ENCODE peak calls at places on chromosomes 13 and 19, in four cellular contexts. A is H9, L is mesendoderm, I is IMR-90. M is an unnamed sample.

GRCh38 chr13:26881154-26881553 is 120.6 kb upstream of the GPR12 start:
- DNase-seq in A (no peak), L (no peak), I (peak), M (peak)

GRCh38 chr13:109510036-109510435 is 276.3 kb downstream of the IRS2 start:
- DNase-seq in A (no peak), L (no peak), I (no peak), M (peak)

GRCh38 chr19:15614507-15615379 is at the start of gene CYP4F8:
- DNase-seq in A (no peak), L (no peak), I (no peak), M (peak)

GRCh38 chr19:13010992-13011652 is 15.8 kb downstream of the NFIX start:
- DNase-seq in A (no peak), L (no peak), I (no peak), M (no peak)

GRCh38 chr13:50580684-50581305 is 262.7 kb downstream of the DLEU7 start:
- DNase-seq in A (no peak), L (no peak), I (peak), M (no peak)

GRCh38 chr13:87376081-87376480 is 295.1 kb upstream of the SLITRK5 start:
- DNase-seq in A (no peak), L (peak), I (no peak), M (no peak)

GRCh38 chr19:4066176-4066606 is 508 bp downstream of the ZBTB7A start:
- DNase-seq in A (no peak), L (no peak), I (no peak), M (no peak)

GRCh38 chr13:49603318-49603717 is 18.0 kb upstream of the RCBTB1 start:
- DNase-seq in A (no peak), L (no peak), I (no peak), M (no peak)

GRCh38 chr19:35348909-35349611 is 1.4 kb downstream of the FFAR1 start:
- DNase-seq in A (peak), L (no peak), I (no peak), M (no peak)

GRCh38 chr13:114115191-114115671 is 17.2 kb downstream of the RASA3 start:
- DNase-seq in A (no peak), L (no peak), I (peak), M (peak)

GRCh38 chr13:51523082-51523518 is 61.2 kb upstream of the WDFY2 start:
- DNase-seq in A (no peak), L (peak), I (peak), M (peak)

GRCh38 chr13:23081246-23081645 is 99.5 kb upstream of the SGCG start:
- DNase-seq in A (no peak), L (no peak), I (peak), M (no peak)

GRCh38 chr13:109764474-109765292 is 21.7 kb downstream of the IRS2 start:
- DNase-seq in A (no peak), L (peak), I (peak), M (no peak)

GRCh38 chr13:106140476-106140875 is 395.0 kb downstream of the EFNB2 start:
- DNase-seq in A (no peak), L (no peak), I (no peak), M (no peak)

GRCh38 chr19:50565984-50566903 is 2.0 kb downstream of the LRRC4B start:
- DNase-seq in A (no peak), L (peak), I (no peak), M (no peak)

GRCh38 chr19:42488783-42489521 is 39.3 kb downstream of the CEACAM1 start:
- DNase-seq in A (no peak), L (no peak), I (no peak), M (peak)

GRCh38 chr19:54473071-54473941 is at the start of gene CDC42EP5:
- DNase-seq in A (peak), L (no peak), I (peak), M (peak)

GRCh38 chr19:51572908-51573307 is 1.8 kb downstream of the ZNF175 start:
- DNase-seq in A (no peak), L (no peak), I (peak), M (no peak)

GRCh38 chr19:56637976-56638555 is 4.9 kb upstream of the SMIM17 start:
- DNase-seq in A (peak), L (peak), I (peak), M (peak)

GRCh38 chr19:45150731-45151725 is 9.8 kb downstream of the NKPD1 start:
- DNase-seq in A (no peak), L (no peak), I (no peak), M (no peak)

GRCh38 chr13:106657104-106657503 is 89.2 kb upstream of the ARGLU1 start:
- DNase-seq in A (no peak), L (peak), I (no peak), M (peak)

GRCh38 chr19:11560404-11560988 is 1.5 kb upstream of the ELOF1 start:
- DNase-seq in A (peak), L (peak), I (peak), M (no peak)

GRCh38 chr19:50728084-50728737 is 5.0 kb downstream of the CLEC11A start:
- DNase-seq in A (peak), L (peak), I (peak), M (peak)

GRCh38 chr19:14544047-14544446 is 14.7 kb downstream of the TECR start:
- DNase-seq in A (no peak), L (peak), I (no peak), M (no peak)

GRCh38 chr13:50974268-50974667 is 64.7 kb downstream of the RNASEH2B start:
- DNase-seq in A (no peak), L (no peak), I (no peak), M (no peak)

GRCh38 chr13:36088001-36088400 is 43.2 kb downstream of the DCLK1 start:
- DNase-seq in A (no peak), L (no peak), I (no peak), M (peak)

GRCh38 chr13:28429685-28430290 is 65.1 kb downstream of the FLT1 start:
- DNase-seq in A (peak), L (peak), I (peak), M (no peak)

GRCh38 chr19:50204811-50205675 is 1.6 kb downstream of the MYH14 start:
- DNase-seq in A (peak), L (peak), I (no peak), M (peak)

GRCh38 chr13:23628250-23628649 is 58.0 kb downstream of the TNFRSF19 start:
- DNase-seq in A (no peak), L (no peak), I (no peak), M (no peak)

GRCh38 chr13:66680031-66680430 is 550.1 kb downstream of the PCDH9 start:
- DNase-seq in A (no peak), L (no peak), I (no peak), M (no peak)

GRCh38 chr13:40780822-40781401 is 8.5 kb upstream of the SLC25A15 start:
- DNase-seq in A (peak), L (peak), I (peak), M (peak)

GRCh38 chr13:86825410-86825809 is 845.8 kb upstream of the SLITRK5 start:
- DNase-seq in A (no peak), L (no peak), I (no peak), M (no peak)

GRCh38 chr19:12195501-12195860 is 32.6 kb downstream of the ZNF136 start:
- DNase-seq in A (no peak), L (peak), I (no peak), M (peak)

GRCh38 chr13:51728275-51728673 is 75.7 kb downstream of the DHRS12 start:
- DNase-seq in A (no peak), L (no peak), I (no peak), M (no peak)

GRCh38 chr13:107456431-107456830 is 758.9 kb downstream of the LIG4 start:
- DNase-seq in A (no peak), L (no peak), I (no peak), M (no peak)

GRCh38 chr13:80883545-80883944 is 542.6 kb upstream of the SPRY2 start:
- DNase-seq in A (no peak), L (no peak), I (no peak), M (no peak)

GRCh38 chr13:75263741-75264407 is 218.1 kb downstream of the TBC1D4 start:
- DNase-seq in A (no peak), L (no peak), I (peak), M (no peak)

GRCh38 chr13:80235559-80236296 is 105.2 kb downstream of the SPRY2 start:
- DNase-seq in A (no peak), L (no peak), I (no peak), M (peak)

GRCh38 chr13:31088826-31089420 is 72.8 kb downstream of the HSPH1 start:
- DNase-seq in A (no peak), L (no peak), I (no peak), M (no peak)

GRCh38 chr13:21979156-21979819 is 308.4 kb downstream of the FGF9 start:
- DNase-seq in A (no peak), L (no peak), I (peak), M (no peak)

GRCh38 chr13:21976159-21976558 is 305.3 kb downstream of the FGF9 start:
- DNase-seq in A (no peak), L (peak), I (no peak), M (no peak)

GRCh38 chr13:21974741-21975140 is 303.9 kb downstream of the FGF9 start:
- DNase-seq in A (no peak), L (no peak), I (peak), M (peak)

GRCh38 chr13:21984156-21984555 is 313.3 kb downstream of the FGF9 start:
- DNase-seq in A (no peak), L (no peak), I (no peak), M (no peak)

GRCh38 chr13:21980049-21980448 is 309.2 kb downstream of the FGF9 start:
- DNase-seq in A (no peak), L (no peak), I (no peak), M (no peak)
- H3K23ac ChIP-seq in A (no peak), L (no peak), I (no peak), M (no peak)

GRCh38 chr19:55581145-55581827 is 638 bp upstream of the ZNF579 start:
- DNase-seq in A (peak), L (peak), I (no peak), M (no peak)
- H4K8ac ChIP-seq in A (no peak), L (peak), I (peak), M (peak)

GRCh38 chr19:27652281-27652680 is 1560.7 kb downstream of the UQCRFS1 start:
- DNase-seq in A (peak), L (no peak), I (no peak), M (no peak)

GRCh38 chr19:27647423-27647822 is 1565.5 kb downstream of the UQCRFS1 start:
- DNase-seq in A (no peak), L (no peak), I (no peak), M (no peak)

GRCh38 chr19:27657271-27658051 is 1555.5 kb downstream of the UQCRFS1 start:
- DNase-seq in A (peak), L (no peak), I (no peak), M (peak)

GRCh38 chr19:27654266-27654990 is 1558.5 kb downstream of the UQCRFS1 start:
- DNase-seq in A (no peak), L (no peak), I (no peak), M (no peak)

DNA sequence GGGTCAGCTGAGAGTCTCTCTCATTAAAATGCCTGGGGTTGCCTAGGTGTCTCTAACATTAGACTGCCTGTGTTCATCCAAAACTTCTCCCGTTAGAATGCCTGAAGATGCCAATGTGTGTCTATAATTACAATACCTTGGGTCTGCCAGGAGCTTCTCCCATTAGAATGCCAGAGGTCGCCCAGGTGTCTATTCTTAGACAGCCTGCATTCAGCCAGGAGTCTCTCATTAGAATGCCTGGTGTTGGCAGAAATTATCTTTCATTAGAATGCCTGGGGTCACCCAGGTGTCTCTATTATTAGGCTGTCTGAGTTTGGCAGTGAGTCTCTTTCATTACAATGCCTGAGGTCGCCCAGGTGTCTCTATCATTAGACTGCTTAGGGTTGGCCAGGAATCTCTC is 1560.2 kb downstream of the UQCRFS1 start:
- DNase-seq in A (no peak), L (no peak), I (no peak), M (no peak)
- H3K23ac ChIP-seq in A (no peak), L (no peak), I (no peak), M (no peak)

GRCh38 chr19:7636317-7636690 is 606 bp upstream of the STXBP2 start:
- DNase-seq in A (no peak), L (no peak), I (no peak), M (no peak)
- H4K8ac ChIP-seq in A (no peak), L (no peak), I (no peak), M (peak)

DNA sequence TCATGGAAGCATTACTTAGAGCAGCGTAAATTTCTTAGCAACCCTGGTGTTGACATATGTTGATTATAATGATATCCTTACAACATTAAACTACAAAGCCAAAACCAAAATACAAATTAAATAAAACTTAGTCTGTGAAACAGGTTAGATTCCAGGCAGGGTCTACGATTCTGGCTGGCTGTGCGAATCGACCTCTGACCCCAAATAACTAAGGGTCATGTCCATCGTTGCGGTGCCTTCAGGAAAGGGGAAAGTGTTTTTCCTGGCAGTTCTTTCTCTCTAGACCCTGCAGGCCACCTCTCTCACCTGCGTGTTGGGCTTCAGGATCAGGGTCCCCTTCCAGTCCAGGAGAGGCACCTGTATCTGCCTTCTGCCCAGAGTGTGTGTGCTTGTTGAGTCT is 66.2 kb downstream of the ATP11A start:
- DNase-seq in A (no peak), L (no peak), I (no peak), M (no peak)
- H3K23ac ChIP-seq in A (no peak), L (peak), I (no peak), M (no peak)

GRCh38 chr13:33164331-33164730 is 121.2 kb downstream of the STARD13 start:
- DNase-seq in A (no peak), L (no peak), I (no peak), M (no peak)
- H4K8ac ChIP-seq in A (no peak), L (no peak), I (no peak), M (no peak)

M was measured in trophoblast cell.